ENCODE peak calls at places on chromosome 22, in six cellular contexts. One of them, this sample, is unnamed.

GRCh38 chr22:41021039-41021654 is 70.0 kb downstream of the RBX1 start:
- DNase-seq in activated CD4-positive, alpha-beta T cell treated with anti-CD3 and anti-CD28 coated beads for 48 hours: peak
- DNase-seq in CD4-positive, alpha-beta T cell: no peak
- DNase-seq in mesendoderm: peak
- DNase-seq in ELR: peak
- DNase-seq in activated CD4-positive, alpha-beta memory T cell treated with anti-CD3 and anti-CD28 coated beads for 36 hours: no peak
- DNase-seq in this sample: no peak

GRCh38 chr22:40482886-40483285 is 112.5 kb downstream of the SGSM3 start:
- DNase-seq in activated CD4-positive, alpha-beta T cell treated with anti-CD3 and anti-CD28 coated beads for 48 hours: no peak
- DNase-seq in CD4-positive, alpha-beta T cell: no peak
- DNase-seq in mesendoderm: no peak
- DNase-seq in ELR: no peak
- DNase-seq in activated CD4-positive, alpha-beta memory T cell treated with anti-CD3 and anti-CD28 coated beads for 36 hours: no peak
- DNase-seq in this sample: no peak

GRCh38 chr22:47619631-47620030 is 857.2 kb downstream of the TBC1D22A start:
- DNase-seq in activated CD4-positive, alpha-beta T cell treated with anti-CD3 and anti-CD28 coated beads for 48 hours: no peak
- DNase-seq in CD4-positive, alpha-beta T cell: no peak
- DNase-seq in mesendoderm: no peak
- DNase-seq in ELR: no peak
- DNase-seq in activated CD4-positive, alpha-beta memory T cell treated with anti-CD3 and anti-CD28 coated beads for 36 hours: no peak
- DNase-seq in this sample: no peak

GRCh38 chr22:32318361-32318760 is 39.3 kb upstream of the RFPL3 start:
- DNase-seq in activated CD4-positive, alpha-beta T cell treated with anti-CD3 and anti-CD28 coated beads for 48 hours: no peak
- DNase-seq in CD4-positive, alpha-beta T cell: no peak
- DNase-seq in mesendoderm: no peak
- DNase-seq in ELR: no peak
- DNase-seq in activated CD4-positive, alpha-beta memory T cell treated with anti-CD3 and anti-CD28 coated beads for 36 hours: no peak
- DNase-seq in this sample: no peak

GRCh38 chr22:24189249-24190158 is 8.2 kb downstream of the SUSD2 start:
- DNase-seq in activated CD4-positive, alpha-beta T cell treated with anti-CD3 and anti-CD28 coated beads for 48 hours: peak
- DNase-seq in CD4-positive, alpha-beta T cell: peak
- DNase-seq in mesendoderm: peak
- DNase-seq in ELR: peak
- DNase-seq in activated CD4-positive, alpha-beta memory T cell treated with anti-CD3 and anti-CD28 coated beads for 36 hours: peak
- DNase-seq in this sample: peak

GRCh38 chr22:48140261-48140660 is 1377.8 kb downstream of the TBC1D22A start:
- DNase-seq in activated CD4-positive, alpha-beta T cell treated with anti-CD3 and anti-CD28 coated beads for 48 hours: no peak
- DNase-seq in CD4-positive, alpha-beta T cell: no peak
- DNase-seq in mesendoderm: no peak
- DNase-seq in ELR: no peak
- DNase-seq in activated CD4-positive, alpha-beta memory T cell treated with anti-CD3 and anti-CD28 coated beads for 36 hours: no peak
- DNase-seq in this sample: no peak

GRCh38 chr22:48084041-48084748 is 1321.7 kb downstream of the TBC1D22A start:
- DNase-seq in activated CD4-positive, alpha-beta T cell treated with anti-CD3 and anti-CD28 coated beads for 48 hours: no peak
- DNase-seq in CD4-positive, alpha-beta T cell: no peak
- DNase-seq in mesendoderm: peak
- DNase-seq in ELR: no peak
- DNase-seq in activated CD4-positive, alpha-beta memory T cell treated with anti-CD3 and anti-CD28 coated beads for 36 hours: no peak
- DNase-seq in this sample: no peak

GRCh38 chr22:42305967-42306366 is 35.5 kb upstream of the TCF20 start:
- DNase-seq in activated CD4-positive, alpha-beta T cell treated with anti-CD3 and anti-CD28 coated beads for 48 hours: no peak
- DNase-seq in CD4-positive, alpha-beta T cell: no peak
- DNase-seq in mesendoderm: no peak
- DNase-seq in ELR: no peak
- DNase-seq in activated CD4-positive, alpha-beta memory T cell treated with anti-CD3 and anti-CD28 coated beads for 36 hours: no peak
- DNase-seq in this sample: no peak

GRCh38 chr22:32544953-32545558 is 70.4 kb downstream of the FBXO7 start:
- DNase-seq in activated CD4-positive, alpha-beta T cell treated with anti-CD3 and anti-CD28 coated beads for 48 hours: no peak
- DNase-seq in CD4-positive, alpha-beta T cell: no peak
- DNase-seq in mesendoderm: no peak
- DNase-seq in ELR: no peak
- DNase-seq in activated CD4-positive, alpha-beta memory T cell treated with anti-CD3 and anti-CD28 coated beads for 36 hours: no peak
- DNase-seq in this sample: no peak

GRCh38 chr22:36334838-36335603 is 52.7 kb downstream of the MYH9 start:
- DNase-seq in activated CD4-positive, alpha-beta T cell treated with anti-CD3 and anti-CD28 coated beads for 48 hours: peak
- DNase-seq in CD4-positive, alpha-beta T cell: no peak
- DNase-seq in mesendoderm: peak
- DNase-seq in ELR: peak
- DNase-seq in activated CD4-positive, alpha-beta memory T cell treated with anti-CD3 and anti-CD28 coated beads for 36 hours: peak
- DNase-seq in this sample: peak

GRCh38 chr22:37735054-37735453 is 38.2 kb downstream of the TRIOBP start:
- DNase-seq in activated CD4-positive, alpha-beta T cell treated with anti-CD3 and anti-CD28 coated beads for 48 hours: no peak
- DNase-seq in CD4-positive, alpha-beta T cell: no peak
- DNase-seq in mesendoderm: peak
- DNase-seq in ELR: peak
- DNase-seq in activated CD4-positive, alpha-beta memory T cell treated with anti-CD3 and anti-CD28 coated beads for 36 hours: no peak
- DNase-seq in this sample: no peak

GRCh38 chr22:46108564-46109473 is 41.5 kb upstream of the PPARA start:
- DNase-seq in activated CD4-positive, alpha-beta T cell treated with anti-CD3 and anti-CD28 coated beads for 48 hours: no peak
- DNase-seq in CD4-positive, alpha-beta T cell: no peak
- DNase-seq in mesendoderm: peak
- DNase-seq in ELR: peak
- DNase-seq in activated CD4-positive, alpha-beta memory T cell treated with anti-CD3 and anti-CD28 coated beads for 36 hours: no peak
- DNase-seq in this sample: no peak

GRCh38 chr22:48347311-48347710 is 1480.4 kb downstream of the BRD1 start:
- DNase-seq in activated CD4-positive, alpha-beta T cell treated with anti-CD3 and anti-CD28 coated beads for 48 hours: no peak
- DNase-seq in CD4-positive, alpha-beta T cell: no peak
- DNase-seq in mesendoderm: no peak
- DNase-seq in ELR: no peak
- DNase-seq in activated CD4-positive, alpha-beta memory T cell treated with anti-CD3 and anti-CD28 coated beads for 36 hours: no peak
- DNase-seq in this sample: no peak

GRCh38 chr22:42623301-42623751 is 8.6 kb upstream of the POLDIP3 start:
- DNase-seq in activated CD4-positive, alpha-beta T cell treated with anti-CD3 and anti-CD28 coated beads for 48 hours: no peak
- DNase-seq in CD4-positive, alpha-beta T cell: no peak
- DNase-seq in mesendoderm: no peak
- DNase-seq in ELR: no peak
- DNase-seq in activated CD4-positive, alpha-beta memory T cell treated with anti-CD3 and anti-CD28 coated beads for 36 hours: no peak
- DNase-seq in this sample: no peak

GRCh38 chr22:39094717-39095389 is 2.2 kb upstream of the APOBEC3H start:
- DNase-seq in activated CD4-positive, alpha-beta T cell treated with anti-CD3 and anti-CD28 coated beads for 48 hours: no peak
- DNase-seq in CD4-positive, alpha-beta T cell: peak
- DNase-seq in mesendoderm: peak
- DNase-seq in ELR: no peak
- DNase-seq in activated CD4-positive, alpha-beta memory T cell treated with anti-CD3 and anti-CD28 coated beads for 36 hours: peak
- DNase-seq in this sample: no peak

GRCh38 chr22:20413217-20414058 is 19.5 kb downstream of the ZNF74 start:
- DNase-seq in activated CD4-positive, alpha-beta T cell treated with anti-CD3 and anti-CD28 coated beads for 48 hours: no peak
- DNase-seq in CD4-positive, alpha-beta T cell: no peak
- DNase-seq in mesendoderm: no peak
- DNase-seq in ELR: no peak
- DNase-seq in activated CD4-positive, alpha-beta memory T cell treated with anti-CD3 and anti-CD28 coated beads for 36 hours: no peak
- DNase-seq in this sample: no peak

GRCh38 chr22:22704156-22704946 is 59.9 kb downstream of the GGTLC2 start:
- DNase-seq in activated CD4-positive, alpha-beta T cell treated with anti-CD3 and anti-CD28 coated beads for 48 hours: no peak
- DNase-seq in CD4-positive, alpha-beta T cell: no peak
- DNase-seq in mesendoderm: no peak
- DNase-seq in ELR: no peak
- DNase-seq in activated CD4-positive, alpha-beta memory T cell treated with anti-CD3 and anti-CD28 coated beads for 36 hours: no peak
- DNase-seq in this sample: no peak

GRCh38 chr22:49753961-49754673 is 73.6 kb downstream of the BRD1 start:
- DNase-seq in activated CD4-positive, alpha-beta T cell treated with anti-CD3 and anti-CD28 coated beads for 48 hours: no peak
- DNase-seq in CD4-positive, alpha-beta T cell: no peak
- DNase-seq in mesendoderm: no peak
- DNase-seq in ELR: no peak
- DNase-seq in activated CD4-positive, alpha-beta memory T cell treated with anti-CD3 and anti-CD28 coated beads for 36 hours: no peak
- DNase-seq in this sample: peak

GRCh38 chr22:42202669-42203068 is 67.8 kb downstream of the TCF20 start:
- DNase-seq in activated CD4-positive, alpha-beta T cell treated with anti-CD3 and anti-CD28 coated beads for 48 hours: peak
- DNase-seq in CD4-positive, alpha-beta T cell: peak
- DNase-seq in mesendoderm: peak
- DNase-seq in ELR: peak
- DNase-seq in activated CD4-positive, alpha-beta memory T cell treated with anti-CD3 and anti-CD28 coated beads for 36 hours: peak
- DNase-seq in this sample: no peak

GRCh38 chr22:42635531-42635930 is 4.9 kb downstream of the ATP5MGL start:
- DNase-seq in activated CD4-positive, alpha-beta T cell treated with anti-CD3 and anti-CD28 coated beads for 48 hours: peak
- DNase-seq in CD4-positive, alpha-beta T cell: no peak
- DNase-seq in mesendoderm: no peak
- DNase-seq in ELR: peak
- DNase-seq in activated CD4-positive, alpha-beta memory T cell treated with anti-CD3 and anti-CD28 coated beads for 36 hours: no peak
- DNase-seq in this sample: no peak

GRCh38 chr22:30826670-30827355 is 132.1 kb downstream of the OSBP2 start:
- DNase-seq in activated CD4-positive, alpha-beta T cell treated with anti-CD3 and anti-CD28 coated beads for 48 hours: peak
- DNase-seq in CD4-positive, alpha-beta T cell: no peak
- DNase-seq in mesendoderm: no peak
- DNase-seq in ELR: no peak
- DNase-seq in activated CD4-positive, alpha-beta memory T cell treated with anti-CD3 and anti-CD28 coated beads for 36 hours: peak
- DNase-seq in this sample: no peak

GRCh38 chr22:28978158-28978557 is 83.5 kb downstream of the C22orf31 start:
- DNase-seq in activated CD4-positive, alpha-beta T cell treated with anti-CD3 and anti-CD28 coated beads for 48 hours: peak
- DNase-seq in CD4-positive, alpha-beta T cell: no peak
- DNase-seq in mesendoderm: no peak
- DNase-seq in ELR: peak
- DNase-seq in activated CD4-positive, alpha-beta memory T cell treated with anti-CD3 and anti-CD28 coated beads for 36 hours: no peak
- DNase-seq in this sample: peak

GRCh38 chr22:49295851-49296560 is 531.7 kb downstream of the BRD1 start:
- DNase-seq in activated CD4-positive, alpha-beta T cell treated with anti-CD3 and anti-CD28 coated beads for 48 hours: no peak
- DNase-seq in CD4-positive, alpha-beta T cell: no peak
- DNase-seq in mesendoderm: no peak
- DNase-seq in ELR: no peak
- DNase-seq in activated CD4-positive, alpha-beta memory T cell treated with anti-CD3 and anti-CD28 coated beads for 36 hours: no peak
- DNase-seq in this sample: peak

GRCh38 chr22:32042924-32043323 is at the start of gene SLC5A1:
- DNase-seq in activated CD4-positive, alpha-beta T cell treated with anti-CD3 and anti-CD28 coated beads for 48 hours: no peak
- DNase-seq in CD4-positive, alpha-beta T cell: no peak
- DNase-seq in mesendoderm: no peak
- DNase-seq in ELR: no peak
- DNase-seq in activated CD4-positive, alpha-beta memory T cell treated with anti-CD3 and anti-CD28 coated beads for 36 hours: no peak
- DNase-seq in this sample: no peak

GRCh38 chr22:38886333-38886732 is 14.3 kb upstream of the CBX6 start:
- DNase-seq in activated CD4-positive, alpha-beta T cell treated with anti-CD3 and anti-CD28 coated beads for 48 hours: no peak
- DNase-seq in CD4-positive, alpha-beta T cell: no peak
- DNase-seq in mesendoderm: no peak
- DNase-seq in ELR: no peak
- DNase-seq in activated CD4-positive, alpha-beta memory T cell treated with anti-CD3 and anti-CD28 coated beads for 36 hours: no peak
- DNase-seq in this sample: no peak

GRCh38 chr22:33271390-33272161 is 213.4 kb upstream of the SYN3 start:
- DNase-seq in activated CD4-positive, alpha-beta T cell treated with anti-CD3 and anti-CD28 coated beads for 48 hours: no peak
- DNase-seq in CD4-positive, alpha-beta T cell: no peak
- DNase-seq in mesendoderm: no peak
- DNase-seq in ELR: no peak
- DNase-seq in activated CD4-positive, alpha-beta memory T cell treated with anti-CD3 and anti-CD28 coated beads for 36 hours: no peak
- DNase-seq in this sample: peak

GRCh38 chr22:20957118-20957690 is 9.9 kb upstream of the AIFM3 start:
- DNase-seq in activated CD4-positive, alpha-beta T cell treated with anti-CD3 and anti-CD28 coated beads for 48 hours: no peak
- DNase-seq in CD4-positive, alpha-beta T cell: no peak
- DNase-seq in mesendoderm: peak
- DNase-seq in ELR: peak
- DNase-seq in activated CD4-positive, alpha-beta memory T cell treated with anti-CD3 and anti-CD28 coated beads for 36 hours: no peak
- DNase-seq in this sample: no peak

This sample was measured in dorsolateral prefrontal cortex.